ENCODE peak calls at places on chromosomes 11 and 22, in seven cellular contexts. One of them, this sample, is unnamed.

GRCh38 chr11:104380358-104380757 is 216.4 kb upstream of the PDGFD start:
- DNase-seq in PC-9: no peak
- DNase-seq in fibroblast of lung: no peak
- DNase-seq in K562: no peak
- DNase-seq in GM23248: no peak
- DNase-seq in GM23338: no peak
- DNase-seq in astrocyte: peak; percentile 51
- DNase-seq in this sample: no peak

GRCh38 chr11:44334356-44335004 is 24.5 kb upstream of the ALX4 start:
- DNase-seq in PC-9: no peak
- DNase-seq in fibroblast of lung: no peak
- DNase-seq in K562: no peak
- DNase-seq in GM23248: no peak
- DNase-seq in GM23338: peak; percentile 75
- DNase-seq in astrocyte: no peak
- DNase-seq in this sample: no peak

GRCh38 chr11:15826826-15827225 is 529.5 kb downstream of the SOX6 start:
- DNase-seq in PC-9: peak; percentile 45
- DNase-seq in fibroblast of lung: peak; percentile 22
- DNase-seq in K562: peak; percentile 67
- DNase-seq in GM23248: peak; percentile 24
- DNase-seq in GM23338: peak; percentile 84
- DNase-seq in astrocyte: no peak
- DNase-seq in this sample: peak; percentile 15

GRCh38 chr11:6635082-6635932 is 16.1 kb upstream of the TPP1 start:
- DNase-seq in PC-9: no peak
- DNase-seq in fibroblast of lung: peak; percentile 82
- DNase-seq in K562: no peak
- DNase-seq in GM23248: peak; percentile 39
- DNase-seq in GM23338: no peak
- DNase-seq in astrocyte: no peak
- DNase-seq in this sample: no peak

GRCh38 chr11:45662665-45663485 is 2.5 kb downstream of the CHST1 start:
- DNase-seq in PC-9: no peak
- DNase-seq in fibroblast of lung: peak; percentile 88
- DNase-seq in K562: peak; percentile 26
- DNase-seq in GM23248: peak; percentile 96
- DNase-seq in GM23338: peak; percentile 44
- DNase-seq in astrocyte: peak; percentile 82
- DNase-seq in this sample: peak; percentile 15

GRCh38 chr11:72799441-72799840 is 5.6 kb upstream of the STARD10 start:
- DNase-seq in PC-9: no peak
- DNase-seq in fibroblast of lung: no peak
- DNase-seq in K562: no peak
- DNase-seq in GM23248: peak; percentile 36
- DNase-seq in GM23338: no peak
- DNase-seq in astrocyte: no peak
- DNase-seq in this sample: no peak

GRCh38 chr11:120859552-120860295 is 164.2 kb upstream of the TBCEL start:
- DNase-seq in PC-9: no peak
- DNase-seq in fibroblast of lung: no peak
- DNase-seq in K562: no peak
- DNase-seq in GM23248: no peak
- DNase-seq in GM23338: no peak
- DNase-seq in astrocyte: no peak
- DNase-seq in this sample: no peak

GRCh38 chr22:25359601-25360261 is 140.3 kb downstream of the CRYBB2 start:
- DNase-seq in PC-9: no peak
- DNase-seq in fibroblast of lung: no peak
- DNase-seq in K562: no peak
- DNase-seq in GM23248: no peak
- DNase-seq in GM23338: no peak
- DNase-seq in astrocyte: no peak
- DNase-seq in this sample: no peak

GRCh38 chr11:120332822-120333716 is 3.1 kb upstream of the ARHGEF12 start:
- DNase-seq in PC-9: no peak
- DNase-seq in fibroblast of lung: peak; percentile 12
- DNase-seq in K562: no peak
- DNase-seq in GM23248: peak; percentile 75
- DNase-seq in GM23338: no peak
- DNase-seq in astrocyte: peak; percentile 48
- DNase-seq in this sample: peak; percentile 24

GRCh38 chr11:7576671-7577225 is 62.9 kb downstream of the PPFIBP2 start:
- DNase-seq in PC-9: no peak
- DNase-seq in fibroblast of lung: no peak
- DNase-seq in K562: no peak
- DNase-seq in GM23248: peak; percentile 71
- DNase-seq in GM23338: peak; percentile 19
- DNase-seq in astrocyte: peak; percentile 10
- DNase-seq in this sample: no peak

GRCh38 chr11:21511835-21512440 is 680.9 kb upstream of the ANO5 start:
- DNase-seq in PC-9: peak; percentile 43
- DNase-seq in fibroblast of lung: no peak
- DNase-seq in K562: peak; percentile 28
- DNase-seq in GM23248: peak; percentile 78
- DNase-seq in GM23338: peak; percentile 90
- DNase-seq in astrocyte: peak; percentile 8
- DNase-seq in this sample: peak; percentile 67

GRCh38 chr22:39243443-39244072 is 1.2 kb downstream of the PDGFB start:
- DNase-seq in PC-9: peak; percentile 49
- DNase-seq in fibroblast of lung: no peak
- DNase-seq in K562: no peak
- DNase-seq in GM23248: no peak
- DNase-seq in GM23338: peak; percentile 61
- DNase-seq in astrocyte: no peak
- DNase-seq in this sample: peak; percentile 56
- TF ChIP-seq EZH2 in PC-9: no peak
- TF ChIP-seq EZH2 in fibroblast of lung: peak; percentile 98
- TF ChIP-seq EZH2 in K562: no peak
- TF ChIP-seq EZH2 in GM23248: no peak
- TF ChIP-seq EZH2 in GM23338: no peak
- TF ChIP-seq EZH2 in astrocyte: peak; percentile 87
- TF ChIP-seq EZH2 in this sample: no peak

DNA sequence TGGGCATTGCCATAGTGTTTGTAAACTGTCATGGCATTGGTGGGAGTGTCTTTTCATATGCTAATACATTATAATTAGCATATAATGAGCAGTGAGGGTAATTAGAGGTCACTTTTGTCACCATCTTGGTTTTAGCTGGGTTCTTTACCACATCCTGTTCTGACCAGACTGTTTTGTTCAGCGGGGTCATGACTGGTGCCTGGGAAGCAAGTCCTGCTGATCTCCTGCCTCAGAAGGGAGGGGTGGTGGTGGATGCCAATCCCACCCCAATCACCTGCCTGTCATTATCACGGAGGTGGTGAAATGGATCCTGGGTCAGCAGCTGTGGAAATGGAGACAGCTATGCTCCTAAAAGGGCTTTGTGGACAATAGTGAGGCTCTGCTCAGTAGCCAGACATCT is 31.2 kb downstream of the IL18 start:
- DNase-seq in PC-9: no peak
- DNase-seq in fibroblast of lung: no peak
- DNase-seq in K562: no peak
- DNase-seq in GM23248: no peak
- DNase-seq in GM23338: peak; percentile 29
- DNase-seq in astrocyte: no peak
- DNase-seq in this sample: no peak
- H3K4me1 ChIP-seq in PC-9: peaks cover 24% of the 10 kb centered on the region
- H3K4me1 ChIP-seq in fibroblast of lung: peaks cover 5% of the 10 kb centered on the region
- H3K4me1 ChIP-seq in K562: no peaks in the 10 kb centered on the region
- H3K4me1 ChIP-seq in GM23248: peaks cover 10% of the 10 kb centered on the region
- H3K4me1 ChIP-seq in GM23338: no peaks in the 10 kb centered on the region
- H3K4me1 ChIP-seq in astrocyte: peaks cover 6% of the 10 kb centered on the region
- H3K4me1 ChIP-seq in this sample: peaks cover 40% of the 10 kb centered on the region

GRCh38 chr22:46104881-46105493 is 45.3 kb upstream of the PPARA start:
- DNase-seq in PC-9: peak; percentile 37
- DNase-seq in fibroblast of lung: no peak
- DNase-seq in K562: no peak
- DNase-seq in GM23248: peak; percentile 59
- DNase-seq in GM23338: no peak
- DNase-seq in astrocyte: peak; percentile 52
- DNase-seq in this sample: no peak

GRCh38 chr22:46104170-46104880 is 46.0 kb upstream of the PPARA start:
- DNase-seq in PC-9: no peak
- DNase-seq in fibroblast of lung: no peak
- DNase-seq in K562: no peak
- DNase-seq in GM23248: peak; percentile 50
- DNase-seq in GM23338: no peak
- DNase-seq in astrocyte: peak; percentile 49
- DNase-seq in this sample: peak; percentile 46

GRCh38 chr22:46107089-46107664 is 43.1 kb upstream of the PPARA start:
- DNase-seq in PC-9: no peak
- DNase-seq in fibroblast of lung: no peak
- DNase-seq in K562: no peak
- DNase-seq in GM23248: peak; percentile 44
- DNase-seq in GM23338: no peak
- DNase-seq in astrocyte: no peak
- DNase-seq in this sample: peak; percentile 64

GRCh38 chr22:46106279-46107022 is 43.9 kb upstream of the PPARA start:
- DNase-seq in PC-9: no peak
- DNase-seq in fibroblast of lung: no peak
- DNase-seq in K562: no peak
- DNase-seq in GM23248: no peak
- DNase-seq in GM23338: no peak
- DNase-seq in astrocyte: no peak
- DNase-seq in this sample: no peak

GRCh38 chr22:46105494-46106278 is 44.6 kb upstream of the PPARA start:
- DNase-seq in PC-9: peak; percentile 86
- DNase-seq in fibroblast of lung: peak; percentile 65
- DNase-seq in K562: no peak
- DNase-seq in GM23248: peak; percentile 85
- DNase-seq in GM23338: no peak
- DNase-seq in astrocyte: peak; percentile 93
- DNase-seq in this sample: peak; percentile 96
- H4K20me1 ChIP-seq in PC-9: peaks cover 6% of the 10 kb centered on the region
- H4K20me1 ChIP-seq in fibroblast of lung: no peaks in the 10 kb centered on the region
- H4K20me1 ChIP-seq in K562: no peaks in the 10 kb centered on the region
- H4K20me1 ChIP-seq in GM23248: no peaks in the 10 kb centered on the region
- H4K20me1 ChIP-seq in GM23338: no peaks in the 10 kb centered on the region
- H4K20me1 ChIP-seq in astrocyte: peaks cover 93% of the 10 kb centered on the region
- H4K20me1 ChIP-seq in this sample: no peaks in the 10 kb centered on the region

GRCh38 chr22:49671331-49672012 is 156.2 kb downstream of the BRD1 start:
- DNase-seq in PC-9: no peak
- DNase-seq in fibroblast of lung: no peak
- DNase-seq in K562: no peak
- DNase-seq in GM23248: no peak
- DNase-seq in GM23338: no peak
- DNase-seq in astrocyte: no peak
- DNase-seq in this sample: no peak
- TF ChIP-seq EZH2 in PC-9: peak; percentile 83
- TF ChIP-seq EZH2 in fibroblast of lung: no peak
- TF ChIP-seq EZH2 in K562: no peak
- TF ChIP-seq EZH2 in GM23248: peak; percentile 28
- TF ChIP-seq EZH2 in GM23338: no peak
- TF ChIP-seq EZH2 in astrocyte: no peak
- TF ChIP-seq EZH2 in this sample: no peak

DNA sequence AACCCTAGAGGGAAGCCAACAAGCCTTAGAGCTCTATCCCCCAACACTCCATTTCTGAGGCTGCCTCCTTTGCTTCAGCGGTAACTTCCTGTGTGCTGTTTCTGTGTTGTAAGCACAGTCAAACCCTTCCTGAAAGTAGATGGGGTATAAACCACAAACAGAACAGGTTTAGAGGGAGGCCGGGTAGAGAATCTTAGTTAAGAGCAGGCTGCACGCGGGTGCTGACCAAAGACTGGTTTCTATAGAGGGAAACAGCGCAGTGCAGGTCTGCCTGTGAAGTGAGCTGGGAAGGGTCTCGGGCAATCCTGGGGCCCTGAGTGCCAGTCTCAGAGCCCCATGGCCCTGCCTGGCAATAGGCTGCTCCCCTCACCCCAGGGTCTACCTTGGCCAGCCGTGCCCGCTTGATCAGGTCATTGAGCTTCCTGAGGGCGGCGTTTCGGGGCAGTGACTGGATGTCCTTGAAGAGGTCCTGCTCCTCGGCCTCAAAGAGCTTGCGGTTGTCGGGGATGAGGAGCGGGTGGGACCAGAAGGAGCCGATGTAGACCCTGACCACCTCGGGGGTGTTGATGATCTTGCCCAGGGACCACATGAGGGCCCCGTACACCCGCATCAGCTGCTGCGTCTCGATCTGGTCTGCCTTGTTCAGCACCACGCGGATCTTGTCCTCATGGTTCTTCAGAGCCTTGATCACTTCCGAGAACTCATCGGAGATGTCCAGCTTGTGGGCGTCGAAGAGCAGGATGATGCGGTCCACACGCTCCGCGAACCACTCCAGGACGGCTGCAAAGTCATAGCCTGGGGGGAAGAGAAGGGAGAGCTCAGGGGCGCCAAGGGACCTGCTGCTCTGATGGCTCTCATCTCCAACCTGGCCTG is 15.3 kb upstream of the CDC42BPG start:
- DNase-seq in PC-9: no peak
- DNase-seq in fibroblast of lung: no peak
- DNase-seq in K562: no peak
- DNase-seq in GM23248: no peak
- DNase-seq in GM23338: no peak
- DNase-seq in astrocyte: no peak
- DNase-seq in this sample: no peak
- H3K4me1 ChIP-seq in PC-9: peaks cover 48% of the 10 kb centered on the region
- H3K4me1 ChIP-seq in fibroblast of lung: peaks cover 55% of the 10 kb centered on the region
- H3K4me1 ChIP-seq in K562: peaks cover 56% of the 10 kb centered on the region
- H3K4me1 ChIP-seq in GM23248: peaks cover 47% of the 10 kb centered on the region
- H3K4me1 ChIP-seq in GM23338: peaks cover 23% of the 10 kb centered on the region
- H3K4me1 ChIP-seq in astrocyte: peaks cover 52% of the 10 kb centered on the region
- H3K4me1 ChIP-seq in this sample: peaks cover 46% of the 10 kb centered on the region